ENCODE peak calls at places on chromosomes 1 and 21, in six cellular contexts. B is MM.1S, R is GM23338, K is HCT116, V is hepatocyte, D is neural progenitor cell. N is an unnamed sample.

GRCh38 chr21:43658769-43659135 is 536 bp downstream of the HSF2BP start:
- DNase-seq in B (no peak), R (no peak), K (no peak), V (no peak), D (peak), N (no peak)

GRCh38 chr1:48002142-48002541 is 5.0 kb upstream of the TRABD2B start:
- DNase-seq in B (no peak), R (no peak), K (no peak), V (no peak), D (no peak), N (no peak)

GRCh38 chr1:88984553-88984945 is 7.9 kb downstream of the KYAT3 start:
- DNase-seq in B (no peak), R (no peak), K (no peak), V (no peak), D (no peak), N (peak)

GRCh38 chr1:52365091-52365745 is 787 bp downstream of the CC2D1B start:
- DNase-seq in B (peak), R (peak), K (no peak), V (peak), D (peak), N (peak)

GRCh38 chr1:47519971-47520370 is 82.1 kb downstream of the FOXD2 start:
- DNase-seq in B (no peak), R (no peak), K (no peak), V (no peak), D (no peak), N (no peak)

GRCh38 chr21:42392731-42393442 is 3.0 kb downstream of the TMPRSS3 start:
- DNase-seq in B (no peak), R (no peak), K (no peak), V (no peak), D (no peak), N (no peak)

GRCh38 chr1:27356628-27357280 is 10.0 kb downstream of the MAP3K6 start:
- DNase-seq in B (no peak), R (peak), K (no peak), V (no peak), D (peak), N (no peak)

GRCh38 chr21:42654179-42654912 is 925 bp downstream of the PDE9A start:
- DNase-seq in B (no peak), R (peak), K (no peak), V (peak), D (peak), N (no peak)

GRCh38 chr1:235831148-235831547 is 35.6 kb downstream of the LYST start:
- DNase-seq in B (no peak), R (no peak), K (no peak), V (no peak), D (no peak), N (peak)

DNA sequence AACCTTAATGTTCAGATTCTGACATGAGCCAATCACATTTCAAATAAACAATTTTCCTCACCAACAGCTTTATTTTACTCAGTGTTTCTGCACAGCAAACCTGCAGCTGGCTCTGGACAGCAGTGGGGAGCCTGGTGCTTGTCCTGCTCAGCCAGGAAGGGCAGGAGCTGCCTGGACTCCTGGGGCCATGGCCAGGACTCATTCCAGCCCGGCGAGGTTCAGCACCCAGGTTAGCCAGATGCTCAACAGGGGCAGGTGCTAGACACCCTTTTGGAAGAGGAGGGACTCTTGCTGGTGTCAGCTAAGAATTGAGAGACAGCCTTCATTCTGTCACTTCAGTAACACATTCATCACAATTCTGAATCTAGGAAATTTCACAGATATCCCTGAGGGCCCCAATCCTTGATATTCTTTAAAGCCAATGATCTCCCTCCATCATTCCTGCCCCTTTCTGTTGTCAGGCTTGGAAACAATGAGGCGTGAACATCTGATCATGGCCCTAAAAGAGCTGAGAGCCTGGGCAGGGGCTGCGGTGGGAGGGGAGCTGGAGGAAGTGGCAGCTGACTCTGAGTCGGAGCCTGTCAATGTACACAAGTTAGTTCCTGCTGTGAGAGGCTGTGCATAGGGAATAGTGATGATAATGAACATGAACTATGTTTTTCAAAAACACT is 251.3 kb downstream of the SDCCAG8 start:
- DNase-seq in B (no peak), R (no peak), K (no peak), V (no peak), D (no peak), N (no peak)
- TF ChIP-seq EZH2phosphoT487 in B (no peak), R (no peak), K (no peak), V (no peak), D (no peak), N (no peak)

DNA sequence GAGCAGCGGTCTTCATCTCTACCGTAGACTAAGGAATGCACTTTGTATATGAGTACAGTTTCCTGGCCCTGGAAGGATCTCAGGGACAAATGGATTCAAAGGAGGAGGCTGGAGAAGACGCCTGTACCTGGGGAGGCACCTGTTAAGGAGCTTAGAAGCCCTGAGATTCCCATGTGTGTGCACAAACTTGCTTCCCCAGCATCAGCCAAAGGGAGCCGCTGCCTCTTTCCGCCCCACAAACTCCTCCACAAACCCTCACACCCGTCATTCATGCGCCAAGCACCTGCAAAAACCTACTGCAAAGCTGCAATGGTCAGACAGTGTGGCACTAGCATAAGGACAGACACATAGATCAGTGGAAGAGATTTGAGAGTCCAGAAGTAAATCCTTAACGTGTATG is 54.5 kb downstream of the RRAGC start:
- DNase-seq in B (no peak), R (no peak), K (no peak), V (no peak), D (no peak), N (no peak)
- TF ChIP-seq EZH2 in B (no peak), R (no peak), K (no peak), V (peak), D (no peak), N (no peak)

GRCh38 chr1:116322752-116323405 is 50.2 kb upstream of the ATP1A1 start:
- DNase-seq in B (no peak), R (no peak), K (no peak), V (peak), D (no peak), N (no peak)

GRCh38 chr1:116324411-116324810 is 48.6 kb upstream of the ATP1A1 start:
- DNase-seq in B (no peak), R (no peak), K (no peak), V (no peak), D (no peak), N (no peak)

GRCh38 chr1:116323419-116323987 is 49.5 kb upstream of the ATP1A1 start:
- DNase-seq in B (no peak), R (no peak), K (no peak), V (no peak), D (no peak), N (no peak)

GRCh38 chr1:116320846-116321245 is 52.2 kb upstream of the ATP1A1 start:
- DNase-seq in B (no peak), R (no peak), K (no peak), V (no peak), D (no peak), N (no peak)

GRCh38 chr1:116321766-116322175 is 51.3 kb upstream of the ATP1A1 start:
- DNase-seq in B (no peak), R (no peak), K (no peak), V (no peak), D (no peak), N (no peak)
- H2AFZ ChIP-seq in B (no peak), R (no peak), K (no peak), V (no peak), D (no peak), N (no peak)

GRCh38 chr1:46039571-46040052 is 92.8 kb downstream of the PIK3R3 start:
- DNase-seq in B (no peak), R (no peak), K (no peak), V (no peak), D (no peak), N (peak)
- TF ChIP-seq EZH2phosphoT487 in B (no peak), R (no peak), K (no peak), V (no peak), D (no peak), N (no peak)

GRCh38 chr1:63318255-63319068 is 3.9 kb upstream of the FOXD3 start:
- DNase-seq in B (no peak), R (peak), K (no peak), V (no peak), D (peak), N (no peak)

GRCh38 chr1:63316540-63316939 is 5.8 kb upstream of the FOXD3 start:
- DNase-seq in B (no peak), R (peak), K (no peak), V (no peak), D (no peak), N (no peak)

GRCh38 chr1:63319069-63320023 is 3.0 kb upstream of the FOXD3 start:
- DNase-seq in B (no peak), R (peak), K (no peak), V (no peak), D (peak), N (no peak)

GRCh38 chr1:63317007-63317813 is 5.2 kb upstream of the FOXD3 start:
- DNase-seq in B (peak), R (peak), K (peak), V (peak), D (peak), N (peak)

DNA sequence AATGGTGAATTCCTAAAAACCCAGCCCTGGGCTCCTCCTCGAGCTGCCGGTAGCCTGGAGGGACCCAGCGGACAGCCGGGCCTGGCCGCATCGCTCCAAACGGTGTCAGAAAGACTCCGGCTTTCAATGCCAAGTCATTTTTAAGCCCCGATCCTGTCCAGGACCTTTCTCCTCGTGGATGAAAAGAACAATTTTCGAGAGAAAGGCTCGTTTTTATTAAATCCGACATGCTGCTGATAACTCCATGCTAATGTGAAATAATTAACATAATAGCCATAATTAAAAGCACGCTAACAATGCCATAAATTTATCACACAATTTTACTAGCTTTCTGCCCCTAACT is 4.6 kb upstream of the FOXD3 start:
- DNase-seq in B (no peak), R (peak), K (no peak), V (no peak), D (no peak), N (no peak)
- TF ChIP-seq EZH2 in B (no peak), R (no peak), K (no peak), V (peak), D (peak), N (peak)

GRCh38 chr1:35762204-35762603 is 7.6 kb downstream of the CLSPN start:
- DNase-seq in B (no peak), R (no peak), K (no peak), V (no peak), D (no peak), N (no peak)
- H2AFZ ChIP-seq in B (no peak), R (no peak), K (no peak), V (no peak), D (no peak), N (no peak)

GRCh38 chr1:91791103-91791502 is 94.8 kb downstream of the TGFBR3 start:
- DNase-seq in B (no peak), R (peak), K (no peak), V (peak), D (peak), N (no peak)
- TF ChIP-seq EZH2phosphoT487 in B (no peak), R (no peak), K (no peak), V (no peak), D (peak), N (no peak)

N was measured in GM23248.